ENCODE peak calls at places on chromosome 12, in four cellular contexts. One of them, this sample, is unnamed.

GRCh38 chr12:604956-605355 is 58.3 kb downstream of the NINJ2 start:
- DNase-seq in left ventricle myocardium inferior: no peak
- DNase-seq in gastrocnemius medialis: no peak
- DNase-seq in IMR-90: no peak
- DNase-seq in this sample: no peak

GRCh38 chr12:6943387-6943718 is 263 bp upstream of the RNU7-1 start:
- DNase-seq in left ventricle myocardium inferior: peak; percentile 71
- DNase-seq in gastrocnemius medialis: peak; percentile 88
- DNase-seq in IMR-90: peak; percentile 94
- DNase-seq in this sample: peak; percentile 90

GRCh38 chr12:18907154-18907553 is 169.2 kb downstream of the CAPZA3 start:
- DNase-seq in left ventricle myocardium inferior: no peak
- DNase-seq in gastrocnemius medialis: no peak
- DNase-seq in IMR-90: no peak
- DNase-seq in this sample: no peak

GRCh38 chr12:79531547-79531946 is 159.2 kb downstream of the PAWR start:
- DNase-seq in left ventricle myocardium inferior: no peak
- DNase-seq in gastrocnemius medialis: no peak
- DNase-seq in IMR-90: peak; percentile 89
- DNase-seq in this sample: no peak

GRCh38 chr12:59372971-59373370 is 222.9 kb upstream of the SLC16A7 start:
- DNase-seq in left ventricle myocardium inferior: no peak
- DNase-seq in gastrocnemius medialis: no peak
- DNase-seq in IMR-90: peak; percentile 21
- DNase-seq in this sample: no peak

GRCh38 chr12:85568395-85569103 is 267.7 kb downstream of the RASSF9 start:
- DNase-seq in left ventricle myocardium inferior: no peak
- DNase-seq in gastrocnemius medialis: no peak
- DNase-seq in IMR-90: no peak
- DNase-seq in this sample: no peak

GRCh38 chr12:51755251-51755650 is 93.3 kb downstream of the FIGNL2 start:
- DNase-seq in left ventricle myocardium inferior: no peak
- DNase-seq in gastrocnemius medialis: no peak
- DNase-seq in IMR-90: no peak
- DNase-seq in this sample: no peak

GRCh38 chr12:102379346-102379745 is 101.0 kb downstream of the IGF1 start:
- DNase-seq in left ventricle myocardium inferior: no peak
- DNase-seq in gastrocnemius medialis: no peak
- DNase-seq in IMR-90: no peak
- DNase-seq in this sample: no peak

GRCh38 chr12:112836736-112837628 is 45.4 kb downstream of the RPH3A start:
- DNase-seq in left ventricle myocardium inferior: no peak
- DNase-seq in gastrocnemius medialis: no peak
- DNase-seq in IMR-90: no peak
- DNase-seq in this sample: no peak

GRCh38 chr12:31245822-31246469 is 80.0 kb downstream of the SINHCAF start:
- DNase-seq in left ventricle myocardium inferior: no peak
- DNase-seq in gastrocnemius medialis: no peak
- DNase-seq in IMR-90: no peak
- DNase-seq in this sample: no peak

GRCh38 chr12:91074068-91074819 is 16.4 kb upstream of the KERA start:
- DNase-seq in left ventricle myocardium inferior: no peak
- DNase-seq in gastrocnemius medialis: no peak
- DNase-seq in IMR-90: peak; percentile 29
- DNase-seq in this sample: peak; percentile 13

GRCh38 chr12:2752676-2753371 is 41.9 kb upstream of the FKBP4 start:
- DNase-seq in left ventricle myocardium inferior: peak; percentile 72
- DNase-seq in gastrocnemius medialis: peak; percentile 23
- DNase-seq in IMR-90: peak; percentile 57
- DNase-seq in this sample: peak; percentile 90

GRCh38 chr12:74903522-74903921 is 306.1 kb downstream of the KCNC2 start:
- DNase-seq in left ventricle myocardium inferior: no peak
- DNase-seq in gastrocnemius medialis: no peak
- DNase-seq in IMR-90: no peak
- DNase-seq in this sample: no peak

GRCh38 chr12:131616316-131617098 is 94.4 kb upstream of the SFSWAP start:
- DNase-seq in left ventricle myocardium inferior: no peak
- DNase-seq in gastrocnemius medialis: no peak
- DNase-seq in IMR-90: no peak
- DNase-seq in this sample: no peak

GRCh38 chr12:7645395-7646177 is 20.1 kb downstream of the APOBEC1 start:
- DNase-seq in left ventricle myocardium inferior: no peak
- DNase-seq in gastrocnemius medialis: no peak
- DNase-seq in IMR-90: peak; percentile 31
- DNase-seq in this sample: no peak

GRCh38 chr12:9729082-9729481 is 3.8 kb downstream of the CLECL1 start:
- DNase-seq in left ventricle myocardium inferior: no peak
- DNase-seq in gastrocnemius medialis: no peak
- DNase-seq in IMR-90: no peak
- DNase-seq in this sample: no peak

GRCh38 chr12:109706747-109707469 is 6.7 kb upstream of the FAM222A start:
- DNase-seq in left ventricle myocardium inferior: no peak
- DNase-seq in gastrocnemius medialis: no peak
- DNase-seq in IMR-90: no peak
- DNase-seq in this sample: no peak

GRCh38 chr12:81644503-81644902 is 114.6 kb downstream of the PPFIA2 start:
- DNase-seq in left ventricle myocardium inferior: no peak
- DNase-seq in gastrocnemius medialis: no peak
- DNase-seq in IMR-90: peak; percentile 36
- DNase-seq in this sample: no peak

GRCh38 chr12:52189376-52190174 is 2.2 kb downstream of the KRT80 start:
- DNase-seq in left ventricle myocardium inferior: no peak
- DNase-seq in gastrocnemius medialis: no peak
- DNase-seq in IMR-90: peak; percentile 38
- DNase-seq in this sample: peak; percentile 20

GRCh38 chr12:7667025-7667575 is 1.4 kb upstream of the APOBEC1 start:
- DNase-seq in left ventricle myocardium inferior: no peak
- DNase-seq in gastrocnemius medialis: no peak
- DNase-seq in IMR-90: no peak
- DNase-seq in this sample: no peak

GRCh38 chr12:120168337-120168736 is 26.2 kb downstream of the GCN1 start:
- DNase-seq in left ventricle myocardium inferior: no peak
- DNase-seq in gastrocnemius medialis: no peak
- DNase-seq in IMR-90: no peak
- DNase-seq in this sample: no peak

GRCh38 chr12:128644664-128645296 is 179.0 kb downstream of the SLC15A4 start:
- DNase-seq in left ventricle myocardium inferior: no peak
- DNase-seq in gastrocnemius medialis: no peak
- DNase-seq in IMR-90: no peak
- DNase-seq in this sample: no peak

GRCh38 chr12:31876568-31877424 is 82.4 kb upstream of the RESF1 start:
- DNase-seq in left ventricle myocardium inferior: peak; percentile 16
- DNase-seq in gastrocnemius medialis: no peak
- DNase-seq in IMR-90: no peak
- DNase-seq in this sample: no peak

GRCh38 chr12:16594796-16595195 is 11.2 kb downstream of the LMO3 start:
- DNase-seq in left ventricle myocardium inferior: no peak
- DNase-seq in gastrocnemius medialis: no peak
- DNase-seq in IMR-90: no peak
- DNase-seq in this sample: no peak

GRCh38 chr12:7113389-7113871 is 4.4 kb upstream of the C1RL start:
- DNase-seq in left ventricle myocardium inferior: no peak
- DNase-seq in gastrocnemius medialis: no peak
- DNase-seq in IMR-90: peak; percentile 44
- DNase-seq in this sample: peak; percentile 31

GRCh38 chr12:57226588-57227314 is 2.8 kb upstream of the SHMT2 start:
- DNase-seq in left ventricle myocardium inferior: no peak
- DNase-seq in gastrocnemius medialis: no peak
- DNase-seq in IMR-90: no peak
- DNase-seq in this sample: no peak

GRCh38 chr12:56158926-56159461 is 835 bp downstream of the MYL6 start:
- DNase-seq in left ventricle myocardium inferior: peak; percentile 81
- DNase-seq in gastrocnemius medialis: peak; percentile 95
- DNase-seq in IMR-90: peak; percentile 58
- DNase-seq in this sample: peak; percentile 90

GRCh38 chr12:44875417-44875953 is 630 bp downstream of the NELL2 start:
- DNase-seq in left ventricle myocardium inferior: no peak
- DNase-seq in gastrocnemius medialis: no peak
- DNase-seq in IMR-90: no peak
- DNase-seq in this sample: no peak

GRCh38 chr12:19979584-19979983 is 388.8 kb upstream of the PDE3A start:
- DNase-seq in left ventricle myocardium inferior: no peak
- DNase-seq in gastrocnemius medialis: no peak
- DNase-seq in IMR-90: no peak
- DNase-seq in this sample: no peak

GRCh38 chr12:19190292-19191031 is 60.9 kb downstream of the PLEKHA5 start:
- DNase-seq in left ventricle myocardium inferior: no peak
- DNase-seq in gastrocnemius medialis: no peak
- DNase-seq in IMR-90: peak; percentile 59
- DNase-seq in this sample: no peak

GRCh38 chr12:76555797-76556196 is 3.8 kb downstream of the OSBPL8 start:
- DNase-seq in left ventricle myocardium inferior: no peak
- DNase-seq in gastrocnemius medialis: no peak
- DNase-seq in IMR-90: no peak
- DNase-seq in this sample: no peak
- H3K4me1 ChIP-seq in left ventricle myocardium inferior: peaks cover 87% of the 10 kb centered on the region
- H3K4me1 ChIP-seq in gastrocnemius medialis: peaks cover 56% of the 10 kb centered on the region
- H3K4me1 ChIP-seq in IMR-90: peaks cover 2% of the 10 kb centered on the region
- H3K4me1 ChIP-seq in this sample: peaks cover 8% of the 10 kb centered on the region

DNA sequence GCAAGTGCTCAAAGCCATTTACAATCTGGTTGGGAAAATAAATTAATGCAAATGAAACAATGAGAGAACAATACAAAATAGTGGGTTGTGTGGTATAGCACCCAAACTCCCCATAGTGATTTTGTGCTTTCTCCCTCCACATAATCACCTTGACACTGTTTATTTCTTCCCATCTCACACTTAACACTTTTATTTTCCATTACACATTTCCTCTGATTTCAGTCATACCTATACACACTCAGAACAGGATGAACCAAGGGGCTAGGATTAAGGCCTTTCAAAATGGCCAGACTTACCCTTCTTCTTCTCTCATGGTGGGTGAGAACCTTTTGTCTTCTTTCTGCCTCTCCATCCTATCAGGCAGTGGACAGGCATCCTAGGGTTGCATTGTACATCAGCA is 13.9 kb upstream of the PDE1B start:
- DNase-seq in left ventricle myocardium inferior: no peak
- DNase-seq in gastrocnemius medialis: no peak
- DNase-seq in IMR-90: no peak
- DNase-seq in this sample: no peak
- H3K4me1 ChIP-seq in left ventricle myocardium inferior: no peaks in the 10 kb centered on the region
- H3K4me1 ChIP-seq in gastrocnemius medialis: no peaks in the 10 kb centered on the region
- H3K4me1 ChIP-seq in IMR-90: no peaks in the 10 kb centered on the region
- H3K4me1 ChIP-seq in this sample: no peaks in the 10 kb centered on the region

DNA sequence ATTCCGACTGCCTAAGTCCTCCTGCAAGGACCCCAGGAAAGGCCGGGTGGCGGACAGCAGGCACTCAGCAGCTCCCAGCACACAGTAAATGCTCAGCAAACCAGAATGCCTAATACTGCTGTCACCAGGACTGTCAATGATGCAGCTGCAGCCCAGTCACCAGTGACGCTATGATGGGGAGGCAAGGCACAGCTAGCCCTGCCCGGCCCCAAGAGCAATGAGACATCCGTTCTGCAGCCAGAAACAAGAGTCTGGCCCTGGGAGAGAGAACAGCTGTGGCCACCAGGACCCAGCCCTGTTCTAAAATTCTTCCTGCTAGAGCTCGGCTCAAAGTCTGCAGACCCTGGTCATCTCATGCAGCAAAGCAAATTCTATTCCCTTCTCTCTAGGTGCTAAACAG is 69.8 kb downstream of the NCOR2 start:
- DNase-seq in left ventricle myocardium inferior: peak; percentile 84
- DNase-seq in gastrocnemius medialis: peak; percentile 80
- DNase-seq in IMR-90: peak; percentile 96
- DNase-seq in this sample: peak; percentile 89
- H3K4me1 ChIP-seq in left ventricle myocardium inferior: peaks cover 100% of the 10 kb centered on the region
- H3K4me1 ChIP-seq in gastrocnemius medialis: peaks cover 53% of the 10 kb centered on the region
- H3K4me1 ChIP-seq in IMR-90: peaks cover 34% of the 10 kb centered on the region
- H3K4me1 ChIP-seq in this sample: peaks cover 32% of the 10 kb centered on the region

DNA sequence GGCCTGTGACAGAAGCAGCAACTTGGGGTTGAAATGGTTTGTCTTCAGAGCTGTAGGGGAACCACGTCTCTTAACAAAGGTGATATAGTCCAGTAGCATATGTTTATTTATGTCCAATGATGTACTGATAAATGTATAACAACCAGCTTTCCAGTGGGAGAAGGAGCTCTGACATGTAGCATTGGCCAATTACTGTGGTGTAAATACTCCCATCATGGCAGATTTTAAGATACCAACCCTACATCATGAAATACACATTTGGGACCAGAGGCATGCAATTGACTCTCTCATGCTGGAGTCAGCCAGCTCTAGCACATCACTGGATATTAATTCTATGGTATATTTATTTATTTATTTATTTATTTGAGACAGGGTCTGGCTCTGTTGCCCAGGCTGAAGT is 50.6 kb upstream of the CHST11 start:
- DNase-seq in left ventricle myocardium inferior: no peak
- DNase-seq in gastrocnemius medialis: no peak
- DNase-seq in IMR-90: no peak
- DNase-seq in this sample: no peak
- H3K4me1 ChIP-seq in left ventricle myocardium inferior: peaks cover 8% of the 10 kb centered on the region
- H3K4me1 ChIP-seq in gastrocnemius medialis: no peaks in the 10 kb centered on the region
- H3K4me1 ChIP-seq in IMR-90: no peaks in the 10 kb centered on the region
- H3K4me1 ChIP-seq in this sample: peaks cover 2% of the 10 kb centered on the region

GRCh38 chr12:65292241-65292640 is 13.8 kb downstream of the MSRB3 start:
- DNase-seq in left ventricle myocardium inferior: no peak
- DNase-seq in gastrocnemius medialis: no peak
- DNase-seq in IMR-90: no peak
- DNase-seq in this sample: no peak
- H3K4me1 ChIP-seq in left ventricle myocardium inferior: peaks cover 51% of the 10 kb centered on the region
- H3K4me1 ChIP-seq in gastrocnemius medialis: peaks cover 18% of the 10 kb centered on the region
- H3K4me1 ChIP-seq in IMR-90: no peaks in the 10 kb centered on the region
- H3K4me1 ChIP-seq in this sample: peaks cover 6% of the 10 kb centered on the region

This sample was measured in right cardiac atrium.